ENCODE peak calls at places on chromosomes 6 and 20, in nine cellular contexts. V is ovary, K is caudate nucleus, A is cerebellum, O is HT1080, B is left lung, D is B cell, J is AG08395, R is IMR-90. Z is an unnamed sample.

GRCh38 chr6:67629268-67629667 is 1005.8 kb upstream of the ADGRB3 start:
- DNase-seq in A (no peak), B (no peak), V (no peak), K (no peak), O (no peak), R (peak; percentile 1), J (no peak), D (no peak), Z (no peak)

GRCh38 chr20:62817975-62818591 is 1.2 kb downstream of the COL9A3 start:
- DNase-seq in R (no peak), A (no peak), V (no peak), D (no peak), O (no peak), B (no peak), J (no peak), K (no peak), Z (no peak)

GRCh38 chr6:97151611-97152010 is 131.4 kb downstream of the MMS22L start:
- DNase-seq in O (no peak), J (no peak), D (no peak), A (peak; percentile 40), R (no peak), B (no peak), K (no peak), V (no peak), Z (no peak)

GRCh38 chr6:156396068-156396771 is 381.0 kb upstream of the ARID1B start:
- DNase-seq in B (no peak), O (no peak), V (no peak), J (no peak), A (no peak), K (no peak), D (peak; percentile 54), R (no peak), Z (no peak)

GRCh38 chr20:14829897-14830296 is 492.5 kb upstream of the FLRT3 start:
- DNase-seq in O (no peak), R (no peak), B (no peak), J (no peak), A (no peak), K (no peak), D (no peak), V (no peak), Z (no peak)

GRCh38 chr6:8159966-8160365 is 57.6 kb upstream of the EEF1E1 start:
- DNase-seq in O (no peak), J (no peak), B (no peak), K (no peak), D (no peak), R (no peak), V (no peak), A (no peak), Z (no peak)

GRCh38 chr6:44202972-44203750 is 13.6 kb upstream of the MYMX start:
- DNase-seq in R (no peak), K (no peak), O (no peak), V (no peak), B (no peak), D (no peak), A (no peak), J (no peak), Z (no peak)

GRCh38 chr6:34248198-34248726 is 544 bp downstream of the SMIM29 start:
- DNase-seq in R (peak; percentile 18), D (peak; percentile 61), K (no peak), V (peak; percentile 66), J (peak; percentile 52), B (peak; percentile 94), O (no peak), A (peak; percentile 64), Z (peak; percentile 65)

GRCh38 chr6:4374231-4374630 is 238.9 kb upstream of the ECI2 start:
- DNase-seq in R (no peak), D (no peak), O (no peak), K (no peak), V (no peak), B (no peak), J (no peak), A (no peak), Z (no peak)

GRCh38 chr6:31246051-31246495 is 25.8 kb downstream of the HLA-C start:
- DNase-seq in B (no peak), R (peak; percentile 84), J (peak; percentile 73), O (peak; percentile 91), V (no peak), D (no peak), A (no peak), K (no peak), Z (no peak)

GRCh38 chr6:54059683-54060082 is 51.6 kb upstream of the MLIP start:
- DNase-seq in J (peak; percentile 6), B (no peak), V (no peak), O (no peak), R (no peak), D (no peak), A (no peak), K (no peak), Z (no peak)

GRCh38 chr6:31619805-31620585 is 520 bp upstream of the PRRC2A start:
- DNase-seq in K (peak; percentile 98), D (peak; percentile 92), R (peak; percentile 98), J (peak; percentile 99), B (peak; percentile 97), A (peak; percentile 99), O (peak; percentile 99), V (peak; percentile 97), Z (peak; percentile 99)

GRCh38 chr6:122565708-122566107 is 44.5 kb upstream of the PKIB start:
- DNase-seq in V (no peak), R (no peak), A (no peak), D (no peak), J (no peak), B (no peak), K (no peak), O (no peak), Z (no peak)

GRCh38 chr6:168090706-168091105 is 11.7 kb upstream of the FRMD1 start:
- DNase-seq in O (no peak), B (peak; percentile 26), K (no peak), D (no peak), R (no peak), A (no peak), V (no peak), J (no peak), Z (no peak)

Z was measured in body of pancreas.